ENCODE peak calls at places on chromosome 13, in eight cellular contexts. One of them, this sample, is unnamed.

GRCh38 chr13:47085346-47085745 is 188.5 kb upstream of the HTR2A start:
- DNase-seq in CD8-positive, alpha-beta T cell: no peak
- DNase-seq in upper lobe of right lung: no peak
- DNase-seq in neural progenitor cell: no peak
- DNase-seq in HepG2: no peak
- DNase-seq in uterus: no peak
- DNase-seq in lung: no peak
- DNase-seq in heart left ventricle: no peak
- DNase-seq in this sample: no peak

GRCh38 chr13:36736119-36736726 is 62.4 kb downstream of the SERTM1 start:
- DNase-seq in uterus: peak; percentile 35
- DNase-seq in neural progenitor cell: peak; percentile 74
- DNase-seq in HepG2: peak; percentile 35
- DNase-seq in lung: peak; percentile 52
- DNase-seq in CD8-positive, alpha-beta T cell: peak; percentile 28
- DNase-seq in upper lobe of right lung: no peak
- DNase-seq in heart left ventricle: peak; percentile 28
- DNase-seq in this sample: no peak

GRCh38 chr13:113820813-113821651 is 42.8 kb downstream of the GAS6 start:
- DNase-seq in uterus: peak; percentile 87
- DNase-seq in upper lobe of right lung: no peak
- DNase-seq in heart left ventricle: peak; percentile 78
- DNase-seq in HepG2: no peak
- DNase-seq in neural progenitor cell: no peak
- DNase-seq in lung: peak; percentile 46
- DNase-seq in CD8-positive, alpha-beta T cell: no peak
- DNase-seq in this sample: peak; percentile 53

GRCh38 chr13:90362718-90363117 is 984.8 kb upstream of the MIR17HG start:
- DNase-seq in uterus: no peak
- DNase-seq in neural progenitor cell: no peak
- DNase-seq in lung: no peak
- DNase-seq in heart left ventricle: no peak
- DNase-seq in HepG2: no peak
- DNase-seq in upper lobe of right lung: no peak
- DNase-seq in CD8-positive, alpha-beta T cell: no peak
- DNase-seq in this sample: no peak

GRCh38 chr13:113411216-113412023 is 41.9 kb downstream of the ADPRHL1 start:
- DNase-seq in uterus: peak; percentile 62
- DNase-seq in neural progenitor cell: peak; percentile 1
- DNase-seq in HepG2: peak; percentile 32
- DNase-seq in heart left ventricle: peak; percentile 71
- DNase-seq in lung: no peak
- DNase-seq in CD8-positive, alpha-beta T cell: no peak
- DNase-seq in upper lobe of right lung: peak; percentile 62
- DNase-seq in this sample: no peak

GRCh38 chr13:31699650-31700049 is 39.7 kb upstream of the RXFP2 start:
- DNase-seq in upper lobe of right lung: no peak
- DNase-seq in neural progenitor cell: peak; percentile 67
- DNase-seq in lung: no peak
- DNase-seq in CD8-positive, alpha-beta T cell: no peak
- DNase-seq in heart left ventricle: no peak
- DNase-seq in HepG2: no peak
- DNase-seq in uterus: no peak
- DNase-seq in this sample: no peak

GRCh38 chr13:105336706-105337582 is 1198.5 kb downstream of the EFNB2 start:
- DNase-seq in lung: no peak
- DNase-seq in upper lobe of right lung: no peak
- DNase-seq in CD8-positive, alpha-beta T cell: no peak
- DNase-seq in HepG2: no peak
- DNase-seq in uterus: no peak
- DNase-seq in heart left ventricle: no peak
- DNase-seq in neural progenitor cell: no peak
- DNase-seq in this sample: no peak

GRCh38 chr13:92572190-92572589 is 654.4 kb upstream of the GPC6 start:
- DNase-seq in lung: no peak
- DNase-seq in upper lobe of right lung: no peak
- DNase-seq in CD8-positive, alpha-beta T cell: no peak
- DNase-seq in neural progenitor cell: peak; percentile 11
- DNase-seq in HepG2: no peak
- DNase-seq in heart left ventricle: no peak
- DNase-seq in uterus: no peak
- DNase-seq in this sample: no peak

GRCh38 chr13:97116754-97117153 is 105.4 kb upstream of the MBNL2 start:
- DNase-seq in neural progenitor cell: no peak
- DNase-seq in lung: no peak
- DNase-seq in uterus: no peak
- DNase-seq in HepG2: no peak
- DNase-seq in heart left ventricle: no peak
- DNase-seq in CD8-positive, alpha-beta T cell: no peak
- DNase-seq in upper lobe of right lung: no peak
- DNase-seq in this sample: no peak

GRCh38 chr13:77828815-77829214 is 89.8 kb downstream of the EDNRB start:
- DNase-seq in CD8-positive, alpha-beta T cell: no peak
- DNase-seq in neural progenitor cell: no peak
- DNase-seq in heart left ventricle: no peak
- DNase-seq in HepG2: no peak
- DNase-seq in lung: no peak
- DNase-seq in uterus: no peak
- DNase-seq in upper lobe of right lung: no peak
- DNase-seq in this sample: no peak

GRCh38 chr13:78341032-78341431 is 262.3 kb downstream of the POU4F1 start:
- DNase-seq in upper lobe of right lung: no peak
- DNase-seq in heart left ventricle: no peak
- DNase-seq in lung: no peak
- DNase-seq in HepG2: no peak
- DNase-seq in uterus: no peak
- DNase-seq in neural progenitor cell: no peak
- DNase-seq in CD8-positive, alpha-beta T cell: no peak
- DNase-seq in this sample: no peak

GRCh38 chr13:103272770-103273169 is 206.6 kb upstream of the SLC10A2 start:
- DNase-seq in upper lobe of right lung: no peak
- DNase-seq in neural progenitor cell: no peak
- DNase-seq in CD8-positive, alpha-beta T cell: no peak
- DNase-seq in lung: no peak
- DNase-seq in heart left ventricle: no peak
- DNase-seq in HepG2: no peak
- DNase-seq in uterus: no peak
- DNase-seq in this sample: no peak

GRCh38 chr13:38703255-38703654 is 16.4 kb downstream of the FREM2 start:
- DNase-seq in HepG2: no peak
- DNase-seq in CD8-positive, alpha-beta T cell: no peak
- DNase-seq in neural progenitor cell: no peak
- DNase-seq in heart left ventricle: no peak
- DNase-seq in upper lobe of right lung: no peak
- DNase-seq in lung: no peak
- DNase-seq in uterus: no peak
- DNase-seq in this sample: no peak
- H3K27ac ChIP-seq in HepG2: no peak overlapping the region
- H3K27ac ChIP-seq in CD8-positive, alpha-beta T cell: no peak overlapping the region
- H3K27ac ChIP-seq in neural progenitor cell: no peak overlapping the region
- H3K27ac ChIP-seq in heart left ventricle: no peak overlapping the region
- H3K27ac ChIP-seq in upper lobe of right lung: no peak overlapping the region
- H3K27ac ChIP-seq in lung: no peak overlapping the region
- H3K27ac ChIP-seq in uterus: no peak overlapping the region
- H3K27ac ChIP-seq in this sample: no peak overlapping the region

GRCh38 chr13:99258210-99258860 is at the start of gene GPR18:
- DNase-seq in HepG2: no peak
- DNase-seq in neural progenitor cell: no peak
- DNase-seq in upper lobe of right lung: no peak
- DNase-seq in CD8-positive, alpha-beta T cell: no peak
- DNase-seq in uterus: no peak
- DNase-seq in heart left ventricle: no peak
- DNase-seq in lung: no peak
- DNase-seq in this sample: no peak
- H3K27ac ChIP-seq in HepG2: no peak within 1 kb of the TSS
- H3K27ac ChIP-seq in neural progenitor cell: peak within 1 kb of the TSS; percentile 17
- H3K27ac ChIP-seq in upper lobe of right lung: no peak within 1 kb of the TSS
- H3K27ac ChIP-seq in CD8-positive, alpha-beta T cell: peak within 1 kb of the TSS; percentile 67
- H3K27ac ChIP-seq in uterus: no peak within 1 kb of the TSS
- H3K27ac ChIP-seq in heart left ventricle: no peak within 1 kb of the TSS
- H3K27ac ChIP-seq in lung: no peak within 1 kb of the TSS
- H3K27ac ChIP-seq in this sample: no peak within 1 kb of the TSS

DNA sequence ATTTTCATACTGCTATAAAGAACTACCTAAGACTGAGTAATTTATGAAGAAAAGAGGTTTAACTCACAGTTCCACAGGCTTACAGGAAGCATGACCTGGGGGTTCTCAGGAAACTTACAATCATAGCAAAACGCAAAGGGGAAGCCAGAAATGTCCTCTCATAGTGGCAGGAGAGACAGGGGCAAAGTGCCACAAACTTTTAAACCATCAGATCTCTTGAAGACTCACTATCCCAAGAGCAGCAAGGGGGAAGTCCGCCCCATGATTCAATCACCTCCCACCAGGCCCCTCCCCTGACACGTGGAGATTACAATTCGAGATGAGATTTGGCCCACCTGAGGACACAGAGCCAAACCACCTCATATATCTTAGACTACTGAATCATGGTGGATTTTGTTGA is 198.7 kb downstream of the KCTD12 start:
- DNase-seq in HepG2: no peak
- DNase-seq in lung: no peak
- DNase-seq in heart left ventricle: no peak
- DNase-seq in upper lobe of right lung: no peak
- DNase-seq in neural progenitor cell: no peak
- DNase-seq in uterus: no peak
- DNase-seq in CD8-positive, alpha-beta T cell: no peak
- DNase-seq in this sample: no peak
- H3K27ac ChIP-seq in HepG2: no peak overlapping the region
- H3K27ac ChIP-seq in lung: no peak overlapping the region
- H3K27ac ChIP-seq in heart left ventricle: no peak overlapping the region
- H3K27ac ChIP-seq in upper lobe of right lung: peak overlapping the region; percentile 26
- H3K27ac ChIP-seq in neural progenitor cell: no peak overlapping the region
- H3K27ac ChIP-seq in uterus: no peak overlapping the region
- H3K27ac ChIP-seq in CD8-positive, alpha-beta T cell: no peak overlapping the region
- H3K27ac ChIP-seq in this sample: no peak overlapping the region

DNA sequence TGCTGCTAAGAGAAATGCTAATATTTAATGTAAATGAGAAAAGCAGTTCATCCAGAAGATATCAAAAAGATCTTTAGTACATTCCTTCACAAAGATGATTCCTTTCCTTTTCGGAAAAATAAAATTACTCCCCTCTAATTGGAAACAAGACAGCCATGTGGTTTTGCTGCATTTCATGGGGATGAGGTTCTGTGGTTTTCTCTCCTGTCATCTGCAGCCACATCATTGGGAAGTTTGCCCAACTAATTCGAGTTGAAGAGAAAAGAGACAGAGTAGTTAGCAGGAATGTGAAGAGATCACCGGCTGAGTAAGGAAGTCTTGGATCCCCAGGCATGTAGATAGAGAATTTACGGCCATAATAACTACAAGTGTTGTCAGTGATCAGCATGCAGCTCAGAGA is 122.1 kb downstream of the CYSLTR2 start:
- DNase-seq in uterus: no peak
- DNase-seq in HepG2: no peak
- DNase-seq in upper lobe of right lung: no peak
- DNase-seq in heart left ventricle: no peak
- DNase-seq in CD8-positive, alpha-beta T cell: no peak
- DNase-seq in lung: no peak
- DNase-seq in neural progenitor cell: no peak
- DNase-seq in this sample: no peak
- H3K27ac ChIP-seq in uterus: peak overlapping the region; percentile 35
- H3K27ac ChIP-seq in HepG2: no peak overlapping the region
- H3K27ac ChIP-seq in upper lobe of right lung: no peak overlapping the region
- H3K27ac ChIP-seq in heart left ventricle: no peak overlapping the region
- H3K27ac ChIP-seq in CD8-positive, alpha-beta T cell: no peak overlapping the region
- H3K27ac ChIP-seq in lung: no peak overlapping the region
- H3K27ac ChIP-seq in neural progenitor cell: no peak overlapping the region
- H3K27ac ChIP-seq in this sample: no peak overlapping the region

DNA sequence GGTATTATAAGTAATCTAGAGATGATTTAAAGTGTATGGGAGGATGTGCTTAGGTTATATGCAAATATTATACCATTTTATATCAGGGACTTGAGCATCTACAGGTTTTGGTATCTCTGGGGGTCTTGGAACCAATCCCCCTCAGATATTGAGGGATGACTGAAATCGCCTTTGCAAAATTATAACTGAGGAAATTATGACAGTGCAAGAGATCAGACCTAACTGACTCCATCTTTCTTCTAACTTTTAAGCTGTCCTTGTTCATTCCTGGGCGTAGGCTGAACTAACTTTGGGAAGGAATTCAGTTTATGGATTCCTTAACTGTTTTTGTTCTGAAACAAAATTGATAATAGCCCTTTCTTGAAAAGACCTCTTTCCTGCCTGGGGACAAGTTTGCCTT is 190.7 kb upstream of the KL start:
- DNase-seq in neural progenitor cell: no peak
- DNase-seq in lung: no peak
- DNase-seq in upper lobe of right lung: no peak
- DNase-seq in uterus: no peak
- DNase-seq in heart left ventricle: no peak
- DNase-seq in HepG2: no peak
- DNase-seq in CD8-positive, alpha-beta T cell: no peak
- DNase-seq in this sample: no peak
- H3K27ac ChIP-seq in neural progenitor cell: no peak overlapping the region
- H3K27ac ChIP-seq in lung: no peak overlapping the region
- H3K27ac ChIP-seq in upper lobe of right lung: no peak overlapping the region
- H3K27ac ChIP-seq in uterus: no peak overlapping the region
- H3K27ac ChIP-seq in heart left ventricle: no peak overlapping the region
- H3K27ac ChIP-seq in HepG2: no peak overlapping the region
- H3K27ac ChIP-seq in CD8-positive, alpha-beta T cell: no peak overlapping the region
- H3K27ac ChIP-seq in this sample: no peak overlapping the region

This sample was measured in caudate nucleus.